ENCODE peak calls at places on chromosomes 4 and X, in six cellular contexts. V is hepatocyte, M is OCI-LY7, T is uterus, R is cardiac muscle cell, J is H1. L is an unnamed sample. For H3K4me1 and H3K36me3, the result is how much of the 10 kb centered on the place peaks cover.

GRCh38 chr4:88792268-88792781 is 94.7 kb upstream of the NAP1L5 start:
- DNase-seq in V (peak), M (no peak), T (no peak), R (no peak), J (no peak), L (no peak)

GRCh38 chrX:37912797-37913196 is 65.4 kb upstream of the DYNLT3 start:
- DNase-seq in V (no peak), M (no peak), T (no peak), R (no peak), J (no peak), L (no peak)

GRCh38 chr4:80788798-80789197 is 241.7 kb upstream of the BMP3 start:
- DNase-seq in V (peak), M (peak), T (no peak), R (peak), J (no peak), L (no peak)

GRCh38 chr4:186787536-186787935 is 63.9 kb upstream of the FAT1 start:
- DNase-seq in V (no peak), M (no peak), T (no peak), R (no peak), J (no peak), L (no peak)

GRCh38 chr4:67762091-67762490 is 7.9 kb upstream of the GNRHR start:
- DNase-seq in V (no peak), M (no peak), T (no peak), R (no peak), J (no peak), L (no peak)

GRCh38 chrX:119784747-119785446 is 6.5 kb downstream of the RPL39 start:
- DNase-seq in V (no peak), M (peak), T (no peak), R (no peak), J (peak), L (no peak)

GRCh38 chr4:145179201-145179860 is 1.1 kb downstream of the OTUD4 start:
- DNase-seq in V (peak), M (peak), T (peak), R (peak), J (no peak), L (peak)

GRCh38 chrX:9917861-9918260 is 49.3 kb upstream of the CLDN34 start:
- DNase-seq in V (no peak), M (no peak), T (no peak), R (no peak), J (no peak), L (no peak)

GRCh38 chrX:27598312-27598711 is 8.2 kb downstream of the DCAF8L2 start:
- DNase-seq in V (peak), M (no peak), T (no peak), R (peak), J (no peak), L (peak)

GRCh38 chr4:140256335-140256734 is 102.4 kb upstream of the MAML3 start:
- DNase-seq in V (peak), M (no peak), T (no peak), R (no peak), J (no peak), L (no peak)

GRCh38 chrX:31461266-31461665 is 389.4 kb upstream of the FTHL17 start:
- DNase-seq in V (no peak), M (no peak), T (no peak), R (no peak), J (no peak), L (no peak)

GRCh38 chr4:53676402-53676871 is 85.2 kb upstream of the LNX1 start:
- DNase-seq in V (no peak), M (no peak), T (no peak), R (no peak), J (no peak), L (no peak)

GRCh38 chr4:147831452-147832192 is 99.7 kb downstream of the ARHGAP10 start:
- DNase-seq in V (peak), M (no peak), T (no peak), R (no peak), J (no peak), L (no peak)

GRCh38 chr4:142984871-142985585 is 138.9 kb upstream of the INPP4B start:
- DNase-seq in V (peak), M (peak), T (no peak), R (peak), J (peak), L (no peak)

GRCh38 chr4:14856927-14857220 is 145.4 kb upstream of the CPEB2 start:
- DNase-seq in V (no peak), M (no peak), T (no peak), R (no peak), J (no peak), L (no peak)

GRCh38 chr4:1598206-1598605 is 85.9 kb downstream of the FAM53A start:
- DNase-seq in V (no peak), M (no peak), T (no peak), R (no peak), J (no peak), L (no peak)

GRCh38 chr4:76212851-76213414 is 691 bp downstream of the SCARB2 start:
- DNase-seq in V (no peak), M (no peak), T (no peak), R (no peak), J (no peak), L (no peak)

GRCh38 chrX:50812995-50813842 is 775 bp downstream of the SHROOM4 start:
- DNase-seq in V (peak), M (no peak), T (peak), R (peak), J (no peak), L (peak)

DNA sequence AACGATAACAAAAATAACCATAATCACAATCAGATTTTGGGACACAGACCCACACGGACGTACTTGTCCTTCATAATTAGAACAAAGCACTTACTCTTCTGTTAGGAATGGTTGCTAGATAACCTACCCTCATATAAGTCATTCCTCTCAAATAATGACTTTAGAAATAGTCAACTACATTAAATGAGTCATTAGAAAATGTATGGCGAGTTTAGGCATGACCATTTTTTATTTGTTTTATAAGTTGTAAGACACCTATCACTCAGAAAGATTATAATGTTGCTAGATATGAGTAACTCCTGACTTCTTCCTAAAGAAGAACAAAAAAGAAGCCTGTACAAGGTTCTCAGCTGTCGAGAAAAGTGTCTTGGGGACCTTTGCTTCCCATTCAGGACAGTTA is 1637.5 kb upstream of the PCDH7 start:
- DNase-seq in V (no peak), M (no peak), T (no peak), R (no peak), J (no peak), L (no peak)
- H3K4me1 ChIP-seq in V (under half), M (under half), T (under half), R (under half), J (under half), L (under half)

DNA sequence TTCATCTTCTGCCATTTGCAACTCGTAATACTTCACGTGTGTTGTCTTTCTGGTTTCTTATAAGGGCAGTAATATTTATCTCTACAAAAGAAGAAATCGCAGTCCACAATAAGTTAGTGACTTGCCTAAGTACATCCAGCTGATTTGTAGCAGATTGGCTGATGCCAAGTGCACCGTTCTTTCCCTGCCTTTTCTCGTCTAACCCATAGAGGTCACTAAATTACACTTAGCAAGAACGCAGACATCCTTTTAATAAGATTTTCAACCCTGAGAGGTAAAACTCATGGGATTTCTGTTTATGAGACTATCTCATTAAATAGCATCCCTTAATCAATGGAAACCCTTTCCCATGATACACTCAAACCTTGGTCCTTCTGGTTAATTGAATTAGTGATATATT is 408.6 kb upstream of the ACTRT1 start:
- DNase-seq in V (peak), M (no peak), T (no peak), R (no peak), J (no peak), L (no peak)
- TF ChIP-seq CTCF in V (peak), M (no peak), T (no peak), R (no peak), J (no peak), L (no peak)

GRCh38 chr4:17794730-17795129 is 13.3 kb upstream of the FAM184B start:
- DNase-seq in V (no peak), M (no peak), T (no peak), R (no peak), J (no peak), L (no peak)
- H3K36me3 ChIP-seq in V (under half), M (half or more), T (under half), R (under half), J (under half), L (under half)

DNA sequence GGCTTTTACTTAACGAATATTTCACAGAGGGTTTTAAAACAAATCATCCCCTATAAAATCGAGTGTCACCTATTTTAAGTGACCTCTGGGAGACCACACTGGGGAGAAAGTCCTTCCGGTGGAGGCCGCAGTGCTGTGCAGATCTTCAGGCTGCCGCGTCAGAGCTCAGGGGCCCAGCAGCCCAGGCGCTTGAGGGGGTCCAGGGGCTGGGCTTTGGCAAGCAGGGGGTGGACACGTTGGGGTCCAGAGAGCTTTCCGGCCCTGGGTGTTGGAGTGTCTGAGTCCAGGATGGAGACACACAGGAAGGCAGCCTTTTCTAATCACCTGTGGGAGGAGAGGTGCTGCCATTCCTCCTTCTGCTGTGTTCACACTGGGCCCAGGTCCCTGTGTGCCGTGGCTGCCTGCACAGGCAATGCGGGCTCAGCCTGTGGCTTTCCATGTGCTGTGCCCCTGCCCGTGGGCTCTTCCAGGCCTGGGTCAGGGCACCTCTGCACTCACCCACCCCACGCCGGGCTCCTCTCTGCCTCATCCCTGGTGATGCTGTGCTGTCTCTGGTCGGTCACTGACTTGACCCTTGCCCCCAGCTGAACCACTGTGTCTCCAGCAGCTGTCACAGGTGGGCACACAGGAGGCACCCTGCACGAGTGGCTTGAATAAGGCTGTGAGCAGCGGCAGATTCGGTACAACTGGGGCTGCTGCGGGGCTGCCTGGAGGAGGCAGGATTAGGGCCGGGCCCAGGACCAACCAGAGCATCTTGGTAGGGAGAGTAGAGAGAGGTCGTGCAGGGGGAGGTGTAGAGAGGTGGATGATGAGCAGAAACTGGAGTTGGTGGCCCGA is 10.0 kb downstream of the HTRA3 start:
- DNase-seq in V (no peak), M (no peak), T (no peak), R (no peak), J (no peak), L (peak)
- H3K4me1 ChIP-seq in V (under half), M (under half), T (under half), R (under half), J (under half), L (half or more)

GRCh38 chr4:84750956-84751275 is 168.0 kb downstream of the CDS1 start:
- DNase-seq in V (no peak), M (no peak), T (no peak), R (no peak), J (no peak), L (no peak)

GRCh38 chr4:84753318-84753972 is 170.5 kb downstream of the CDS1 start:
- DNase-seq in V (no peak), M (no peak), T (no peak), R (no peak), J (no peak), L (no peak)

GRCh38 chr4:84751707-84752106 is 168.8 kb downstream of the CDS1 start:
- DNase-seq in V (no peak), M (no peak), T (no peak), R (no peak), J (no peak), L (no peak)

DNA sequence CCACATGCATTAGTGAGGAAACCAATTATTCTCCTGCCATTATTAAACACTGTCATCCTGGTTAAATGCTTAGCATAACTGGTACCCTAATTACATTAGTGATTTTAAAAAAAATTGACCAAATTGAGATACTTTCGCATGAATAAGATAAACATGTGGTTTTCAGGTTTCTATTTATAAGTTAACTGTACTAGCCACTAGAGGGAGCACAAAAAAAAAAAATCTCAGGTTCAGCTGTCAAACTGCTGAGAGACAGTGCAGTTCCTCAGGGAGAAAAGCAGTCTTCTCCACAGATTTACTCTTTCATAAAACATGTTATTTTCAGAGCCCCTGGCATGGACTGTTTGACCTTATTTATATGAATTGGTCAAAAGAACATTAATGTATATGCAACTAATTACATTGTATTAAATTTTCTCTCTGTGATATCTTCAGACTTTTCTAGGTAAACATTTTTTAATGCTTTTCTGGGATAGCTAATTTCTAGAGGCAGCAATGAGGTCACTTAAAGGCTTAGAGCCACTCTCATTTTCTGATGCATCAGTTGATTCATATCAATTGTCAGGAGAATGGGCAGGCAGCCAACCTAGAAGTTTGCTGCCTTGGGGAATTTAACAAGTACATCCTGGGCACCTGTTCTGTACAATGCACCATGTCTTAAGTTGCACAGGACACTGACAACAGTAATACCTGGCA is 167.5 kb downstream of the CDS1 start:
- DNase-seq in V (peak), M (peak), T (no peak), R (peak), J (no peak), L (no peak)
- TF ChIP-seq CTCF in V (peak), M (peak), T (peak), R (peak), J (no peak), L (peak)

DNA sequence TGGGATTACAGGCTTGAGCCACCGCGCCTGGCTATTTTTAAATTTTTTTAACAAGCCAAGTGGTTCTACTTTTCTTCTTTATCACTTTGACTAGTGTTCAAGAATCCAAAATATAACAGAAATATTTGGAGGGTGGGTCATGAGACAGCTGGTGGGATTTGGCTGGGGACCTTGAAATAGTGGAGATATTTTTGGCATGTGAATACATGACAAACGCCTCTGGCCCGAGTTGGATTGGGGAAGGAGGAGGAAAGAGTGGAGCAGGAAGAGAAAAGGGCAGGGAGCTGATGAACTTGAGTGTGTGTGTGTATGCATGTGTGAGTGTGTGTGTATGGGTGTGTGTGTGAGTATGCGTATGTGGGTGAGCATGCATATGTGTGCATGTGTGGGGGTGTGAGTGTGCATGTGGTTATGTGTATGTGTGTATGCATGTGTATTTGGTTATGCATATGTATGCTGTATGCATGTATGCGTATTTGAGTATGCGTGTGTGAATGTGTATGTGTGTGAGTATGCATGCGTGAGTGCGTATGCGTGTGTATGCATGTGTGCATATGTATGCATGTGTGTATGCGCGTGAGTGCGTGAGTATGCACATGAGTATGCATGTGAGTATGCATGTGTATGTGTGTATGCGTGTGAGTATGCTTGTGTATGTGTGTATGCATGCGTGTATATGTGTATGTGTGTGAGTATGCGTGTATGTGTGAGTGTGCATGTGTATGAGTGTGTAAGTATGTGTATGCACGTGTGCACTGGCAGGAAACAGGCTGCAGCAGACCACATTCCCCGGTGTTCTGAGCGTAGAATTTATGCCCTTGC is 49.6 kb downstream of the JADE1 start:
- DNase-seq in V (no peak), M (no peak), T (peak), R (no peak), J (no peak), L (no peak)
- H3K36me3 ChIP-seq in V (under half), M (half or more), T (under half), R (under half), J (half or more), L (half or more)

GRCh38 chrX:148572332-148572731 is 71.9 kb downstream of the AFF2 start:
- DNase-seq in V (no peak), M (no peak), T (no peak), R (no peak), J (no peak), L (no peak)
- H3K4me1 ChIP-seq in V (under half), M (half or more), T (under half), R (under half), J (under half), L (under half)

DNA sequence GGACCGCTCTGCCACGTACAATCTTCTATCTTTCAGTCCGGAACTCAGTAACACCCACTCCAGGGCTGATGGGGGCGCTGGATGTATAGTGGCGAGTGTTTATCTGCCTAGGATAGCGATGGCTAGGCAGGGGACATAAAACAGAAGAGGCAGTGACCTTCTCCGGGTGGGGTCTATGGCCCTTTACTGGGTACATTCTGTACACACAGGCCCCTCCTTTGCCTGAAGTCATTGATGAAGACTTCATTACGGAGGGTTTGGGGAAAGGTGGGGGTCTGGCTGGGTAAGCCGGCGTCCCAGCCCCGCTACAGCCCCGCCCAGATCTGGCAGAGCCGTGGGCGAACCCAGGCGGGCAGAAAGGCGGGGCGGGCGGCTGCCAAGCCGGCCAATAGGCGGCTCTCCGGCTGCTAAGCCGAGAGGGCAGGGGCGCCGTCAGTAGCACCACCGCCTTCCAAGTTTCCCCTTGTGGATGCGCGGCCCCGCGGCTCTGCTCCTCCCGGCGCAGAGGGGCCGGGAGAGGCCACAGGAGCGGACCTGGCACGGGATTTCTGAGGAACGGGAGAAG is at the start of gene CHST7:
- DNase-seq in V (peak), M (peak), T (peak), R (peak), J (no peak), L (peak)
- TF ChIP-seq CTCF in V (peak), M (peak), T (no peak), R (peak), J (peak), L (peak)

GRCh38 chr4:73248416-73248815 is 10.2 kb downstream of the ANKRD17 start:
- DNase-seq in V (no peak), M (no peak), T (no peak), R (no peak), J (no peak), L (no peak)
- H3K36me3 ChIP-seq in V (under half), M (half or more), T (under half), R (under half), J (under half), L (under half)